ENCODE peak calls at places on chromosome 9, in four cellular contexts. H, J, A and P are unnamed samples.
A peak's percentile ranks its signal among the peaks of the same experiment; 100 is the strongest.

GRCh38 chr9:80467632-80468031 is 895.9 kb downstream of the TLE4 start:
- DNase-seq in H (no peak), A (no peak), J (peak; percentile 24), P (no peak)

GRCh38 chr9:106757539-106757938 is 105.4 kb upstream of the ZNF462 start:
- DNase-seq in H (no peak), J (no peak), A (no peak), P (no peak)

GRCh38 chr9:130837002-130837511 is 2.0 kb downstream of the ABL1 start:
- DNase-seq in H (no peak), J (peak; percentile 61), A (no peak), P (no peak)

GRCh38 chr9:121619566-121619965 is 31.9 kb upstream of the DAB2IP start:
- DNase-seq in J (no peak), H (no peak), A (no peak), P (no peak)

GRCh38 chr9:97696025-97696822 is 916 bp downstream of the XPA start:
- DNase-seq in H (no peak), J (peak; percentile 15), A (no peak), P (no peak)

GRCh38 chr9:94643746-94644145 is 4.4 kb upstream of the FBP1 start:
- DNase-seq in A (no peak), H (no peak), J (no peak), P (no peak)

GRCh38 chr9:13354733-13355132 is 75.2 kb upstream of the MPDZ start:
- DNase-seq in H (no peak), J (peak; percentile 67), A (no peak), P (no peak)

GRCh38 chr9:89496645-89497044 is 1.3 kb downstream of the SEMA4D start:
- DNase-seq in H (no peak), J (no peak), A (no peak), P (no peak)

GRCh38 chr9:132948482-132949050 is 4.2 kb upstream of the TSC1 start:
- DNase-seq in J (no peak), A (no peak), H (no peak), P (no peak)

GRCh38 chr9:124122321-124122720 is 110.8 kb downstream of the LHX2 start:
- DNase-seq in A (no peak), H (no peak), J (no peak), P (no peak)

GRCh38 chr9:20997503-20998076 is 33.9 kb downstream of the HACD4 start:
- DNase-seq in J (no peak), H (no peak), A (no peak), P (no peak)

GRCh38 chr9:137951107-137951506 is 73.5 kb downstream of the CACNA1B start:
- DNase-seq in A (no peak), H (no peak), J (no peak), P (no peak)

GRCh38 chr9:119372951-119373350 is 3.7 kb upstream of the BRINP1 start:
- DNase-seq in J (no peak), A (no peak), H (no peak), P (no peak)

GRCh38 chr9:37752646-37753488 is 738 bp upstream of the TRMT10B start:
- DNase-seq in J (no peak), H (no peak), A (no peak), P (no peak)

GRCh38 chr9:112248722-112249121 is 73.6 kb upstream of the SUSD1 start:
- DNase-seq in A (no peak), H (no peak), J (peak; percentile 36), P (no peak)

GRCh38 chr9:95509851-95510529 is 6.8 kb downstream of the PTCH1 start:
- DNase-seq in H (no peak), J (no peak), A (peak; percentile 44), P (no peak)

GRCh38 chr9:132740526-132741309 is 70.5 kb downstream of the GTF3C4 start:
- DNase-seq in A (no peak), J (no peak), H (no peak), P (no peak)

GRCh38 chr9:6566409-6567139 is 79.0 kb downstream of the GLDC start:
- DNase-seq in A (peak; percentile 26), H (no peak), J (peak; percentile 98), P (no peak)

GRCh38 chr9:86827893-86828292 is 119.4 kb downstream of the GAS1 start:
- DNase-seq in H (no peak), A (no peak), J (no peak), P (no peak)

GRCh38 chr9:134434896-134435506 is 108.7 kb downstream of the RXRA start:
- DNase-seq in J (peak; percentile 93), H (peak; percentile 100), A (peak; percentile 92), P (no peak)
- H3K27ac ChIP-seq in J (no peak overlapping the region), H (peak overlapping the region; percentile 90), A (peak overlapping the region; percentile 96), P (no peak overlapping the region)

GRCh38 chr9:24698864-24699518 is 153.3 kb upstream of the IZUMO3 start:
- DNase-seq in H (no peak), J (no peak), A (no peak), P (no peak)
- H3K4me3 ChIP-seq in H (no peak overlapping the region), J (no peak overlapping the region), A (no peak overlapping the region), P (no peak overlapping the region)

GRCh38 chr9:126675147-126675467 is 61.4 kb downstream of the LMX1B start:
- DNase-seq in H (no peak), J (no peak), A (no peak), P (no peak)
- H3K27ac ChIP-seq in H (no peak overlapping the region), J (no peak overlapping the region), A (no peak overlapping the region), P (no peak overlapping the region)

DNA sequence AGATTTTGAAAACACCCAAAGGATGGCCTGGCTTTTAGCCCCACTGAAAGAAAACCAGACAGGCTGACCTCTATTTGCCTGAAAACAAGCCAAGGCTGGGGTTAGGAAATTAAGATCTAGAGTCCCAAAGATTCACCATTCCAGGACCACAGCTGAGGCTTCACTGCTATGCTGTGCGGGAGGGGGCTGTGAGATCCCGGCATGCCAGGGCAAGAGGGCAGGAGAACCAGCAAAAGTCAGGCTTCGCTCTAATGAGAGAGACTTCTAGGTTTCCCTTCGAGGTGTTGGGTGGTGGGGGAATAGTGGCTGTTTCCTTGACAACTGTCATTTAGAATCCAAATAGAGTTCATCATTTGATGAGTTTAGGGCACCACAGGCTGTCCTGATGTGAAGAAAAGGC is 152.9 kb upstream of the NFIB start:
- DNase-seq in A (no peak), H (no peak), J (no peak), P (no peak)
- H3K4me3 ChIP-seq in A (no peak overlapping the region), H (no peak overlapping the region), J (no peak overlapping the region), P (no peak overlapping the region)

GRCh38 chr9:129608561-129609481 is 12.1 kb downstream of the C9orf50 start:
- DNase-seq in H (peak; percentile 49), J (no peak), A (no peak), P (no peak)

GRCh38 chr9:129610473-129611301 is 10.2 kb downstream of the C9orf50 start:
- DNase-seq in H (peak; percentile 82), A (peak; percentile 72), J (peak; percentile 22), P (peak; percentile 61)

GRCh38 chr9:129610193-129610472 is 10.8 kb downstream of the C9orf50 start:
- DNase-seq in A (no peak), H (no peak), J (no peak), P (no peak)

GRCh38 chr9:129611302-129611800 is 9.6 kb downstream of the C9orf50 start:
- DNase-seq in A (no peak), J (no peak), H (no peak), P (no peak)

GRCh38 chr9:129609486-129610192 is 11.3 kb downstream of the C9orf50 start:
- DNase-seq in H (peak; percentile 42), A (no peak), J (peak; percentile 61), P (peak; percentile 66)
- H3K27ac ChIP-seq in H (peak overlapping the region; percentile 69), A (peak overlapping the region; percentile 86), J (no peak overlapping the region), P (peak overlapping the region; percentile 60)

GRCh38 chr9:5408596-5408995 is 29.1 kb downstream of the PLGRKT start:
- DNase-seq in J (no peak), A (no peak), H (no peak), P (no peak)
- H3K4me3 ChIP-seq in J (no peak overlapping the region), A (no peak overlapping the region), H (no peak overlapping the region), P (no peak overlapping the region)

GRCh38 chr9:26152350-26152749 is 474.1 kb upstream of the TUSC1 start:
- DNase-seq in J (no peak), A (no peak), H (no peak), P (no peak)
- H3K27ac ChIP-seq in J (no peak overlapping the region), A (no peak overlapping the region), H (no peak overlapping the region), P (no peak overlapping the region)

DNA sequence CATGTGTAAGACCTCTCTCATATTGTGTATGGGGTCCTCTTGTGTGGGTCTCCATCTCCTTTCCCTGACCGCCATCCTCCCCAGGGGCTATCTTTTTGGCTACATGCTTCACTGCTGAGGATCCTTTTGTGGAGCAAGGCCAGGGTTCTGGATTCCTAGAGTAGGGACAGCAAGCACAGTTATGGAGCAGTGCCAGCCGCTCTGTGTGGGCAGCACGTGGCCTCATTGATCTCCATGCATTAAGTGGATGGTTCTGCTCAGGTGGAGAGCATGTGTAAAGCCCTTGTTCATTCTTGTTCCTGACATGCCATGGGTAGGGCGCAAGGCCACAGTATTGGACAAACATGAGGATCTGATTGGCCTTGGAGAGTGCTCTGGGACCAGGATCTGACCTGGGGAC is 8.9 kb downstream of the PHF2 start:
- DNase-seq in H (no peak), J (no peak), A (no peak), P (no peak)
- H3K4me3 ChIP-seq in H (no peak overlapping the region), J (no peak overlapping the region), A (no peak overlapping the region), P (no peak overlapping the region)

DNA sequence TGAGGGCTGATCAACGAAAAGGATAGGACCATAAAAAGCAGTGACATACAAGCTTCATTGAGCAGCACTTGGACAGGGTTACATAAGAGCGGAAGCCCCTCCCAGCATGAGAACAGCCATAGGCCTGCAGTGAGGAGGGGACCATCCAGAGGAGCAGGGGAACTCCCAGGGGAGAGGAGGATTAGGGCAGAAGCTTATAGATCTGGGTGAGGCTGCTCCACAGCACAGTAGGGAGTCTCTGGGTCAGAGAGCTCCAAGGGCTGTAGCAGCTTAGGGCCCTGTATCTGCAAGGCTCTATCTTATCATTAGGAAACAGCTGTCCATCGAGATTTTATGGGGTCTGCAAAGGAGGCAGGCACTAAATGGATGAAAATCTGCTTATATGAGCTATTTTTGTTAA is 186.6 kb downstream of the DOCK8 start:
- DNase-seq in H (no peak), J (no peak), A (no peak), P (no peak)
- H3K27ac ChIP-seq in H (no peak overlapping the region), J (no peak overlapping the region), A (no peak overlapping the region), P (no peak overlapping the region)

DNA sequence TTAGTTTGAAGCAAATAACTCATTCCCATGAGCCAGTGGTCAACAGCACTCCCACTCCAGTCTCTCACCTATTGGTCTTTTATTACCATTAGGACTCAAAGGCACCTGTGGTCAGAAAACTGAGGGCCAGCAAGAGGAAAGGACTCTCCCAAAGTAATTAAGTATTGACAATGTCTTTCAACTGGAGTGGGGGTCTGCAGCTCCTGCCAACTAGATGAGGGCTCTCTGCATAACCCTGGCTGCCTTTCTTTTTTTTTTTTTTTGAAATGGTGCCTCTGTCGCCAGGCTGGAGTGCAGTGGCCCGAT is 577 bp upstream of the CDK5RAP2 start:
- DNase-seq in H (no peak), J (no peak), A (no peak), P (no peak)
- H3K4me3 ChIP-seq in H (no peak overlapping the region), J (peak overlapping the region; percentile 88), A (peak overlapping the region; percentile 82), P (peak overlapping the region; percentile 93)